ENCODE peak calls at places on chromosome 1, in ten cellular contexts. One of them, this sample, is unnamed.

GRCh38 chr1:59015708-59016107 is 231.9 kb upstream of the JUN start:
- DNase-seq in suprapubic skin: no peak
- DNase-seq in endothelial cell of umbilical vein: peak
- DNase-seq in H1: no peak
- DNase-seq in GM23338: no peak
- DNase-seq in stomach: no peak
- DNase-seq in transverse colon: no peak
- DNase-seq in K562: no peak
- DNase-seq in GM12878: no peak
- DNase-seq in prostate gland: peak
- DNase-seq in this sample: no peak

GRCh38 chr1:115184951-115185331 is 95.6 kb upstream of the TSPAN2 start:
- DNase-seq in suprapubic skin: no peak
- DNase-seq in endothelial cell of umbilical vein: no peak
- DNase-seq in GM12878: no peak
- DNase-seq in GM23338: no peak
- DNase-seq in transverse colon: no peak
- DNase-seq in prostate gland: no peak
- DNase-seq in H1: no peak
- DNase-seq in K562: no peak
- DNase-seq in stomach: no peak
- DNase-seq in this sample: no peak

GRCh38 chr1:186202174-186202843 is 172.7 kb downstream of the TPR start:
- DNase-seq in H1: no peak
- DNase-seq in prostate gland: no peak
- DNase-seq in suprapubic skin: peak
- DNase-seq in K562: no peak
- DNase-seq in endothelial cell of umbilical vein: no peak
- DNase-seq in stomach: no peak
- DNase-seq in GM12878: no peak
- DNase-seq in GM23338: no peak
- DNase-seq in transverse colon: no peak
- DNase-seq in this sample: peak

GRCh38 chr1:66182551-66183178 is 351.3 kb upstream of the SGIP1 start:
- DNase-seq in suprapubic skin: no peak
- DNase-seq in GM12878: no peak
- DNase-seq in H1: no peak
- DNase-seq in K562: no peak
- DNase-seq in prostate gland: no peak
- DNase-seq in endothelial cell of umbilical vein: no peak
- DNase-seq in stomach: no peak
- DNase-seq in GM23338: no peak
- DNase-seq in transverse colon: peak
- DNase-seq in this sample: peak

GRCh38 chr1:161175771-161176453 is 1.4 kb downstream of the B4GALT3 start:
- DNase-seq in GM12878: no peak
- DNase-seq in prostate gland: no peak
- DNase-seq in K562: no peak
- DNase-seq in stomach: no peak
- DNase-seq in transverse colon: no peak
- DNase-seq in GM23338: no peak
- DNase-seq in suprapubic skin: no peak
- DNase-seq in H1: no peak
- DNase-seq in endothelial cell of umbilical vein: no peak
- DNase-seq in this sample: no peak

GRCh38 chr1:172742599-172743500 is 83.9 kb downstream of the FASLG start:
- DNase-seq in K562: peak
- DNase-seq in stomach: no peak
- DNase-seq in GM12878: no peak
- DNase-seq in suprapubic skin: no peak
- DNase-seq in transverse colon: no peak
- DNase-seq in H1: no peak
- DNase-seq in prostate gland: no peak
- DNase-seq in GM23338: peak
- DNase-seq in endothelial cell of umbilical vein: peak
- DNase-seq in this sample: no peak

GRCh38 chr1:53337499-53337898 is 9.6 kb upstream of the LRP8 start:
- DNase-seq in suprapubic skin: no peak
- DNase-seq in prostate gland: no peak
- DNase-seq in H1: no peak
- DNase-seq in GM23338: no peak
- DNase-seq in transverse colon: no peak
- DNase-seq in endothelial cell of umbilical vein: no peak
- DNase-seq in K562: no peak
- DNase-seq in stomach: peak
- DNase-seq in GM12878: no peak
- DNase-seq in this sample: no peak

GRCh38 chr1:200075938-200076546 is 48.5 kb downstream of the NR5A2 start:
- DNase-seq in H1: no peak
- DNase-seq in stomach: no peak
- DNase-seq in K562: no peak
- DNase-seq in GM23338: peak
- DNase-seq in prostate gland: peak
- DNase-seq in suprapubic skin: no peak
- DNase-seq in GM12878: no peak
- DNase-seq in transverse colon: no peak
- DNase-seq in endothelial cell of umbilical vein: peak
- DNase-seq in this sample: no peak

GRCh38 chr1:64006276-64007051 is 197.0 kb upstream of the UBE2U start:
- DNase-seq in GM12878: no peak
- DNase-seq in K562: no peak
- DNase-seq in endothelial cell of umbilical vein: peak
- DNase-seq in H1: no peak
- DNase-seq in stomach: peak
- DNase-seq in prostate gland: peak
- DNase-seq in GM23338: no peak
- DNase-seq in suprapubic skin: no peak
- DNase-seq in transverse colon: no peak
- DNase-seq in this sample: no peak

GRCh38 chr1:56948403-56949023 is 17.3 kb downstream of the C8B start:
- DNase-seq in GM12878: no peak
- DNase-seq in prostate gland: no peak
- DNase-seq in suprapubic skin: no peak
- DNase-seq in stomach: no peak
- DNase-seq in transverse colon: no peak
- DNase-seq in endothelial cell of umbilical vein: no peak
- DNase-seq in K562: no peak
- DNase-seq in H1: no peak
- DNase-seq in GM23338: no peak
- DNase-seq in this sample: no peak

DNA sequence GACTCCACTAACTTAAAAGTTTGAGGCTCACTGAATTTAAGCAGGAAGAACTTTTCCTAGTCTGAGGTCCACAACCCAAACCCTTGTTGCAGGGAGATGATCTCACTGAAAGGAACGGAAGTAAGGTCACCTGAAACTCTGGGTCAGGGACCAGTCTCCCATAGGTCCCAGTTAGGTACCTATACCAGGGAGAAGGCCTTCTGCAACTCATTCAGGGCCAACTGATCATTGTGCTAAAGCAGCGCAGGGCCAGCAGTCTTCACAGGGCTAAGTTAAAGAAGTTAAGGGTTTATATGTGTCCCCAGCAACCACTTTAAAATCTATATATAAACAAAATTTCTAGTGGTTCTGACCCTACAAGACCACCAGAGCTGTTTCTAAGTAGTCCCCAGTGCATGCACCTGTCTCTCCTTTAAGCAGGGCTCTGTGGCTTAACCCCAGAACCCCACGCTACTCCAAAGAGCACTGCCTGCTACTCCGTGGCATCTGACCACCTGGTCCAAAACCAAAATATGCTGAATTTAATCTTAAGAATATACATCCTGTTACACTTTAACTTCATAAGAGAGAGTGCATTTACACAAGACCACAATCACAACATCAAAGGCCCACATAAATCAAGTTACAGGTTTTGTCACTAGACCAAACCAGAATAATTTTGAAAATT is 2.8 kb downstream of the SRSF10 start:
- DNase-seq in suprapubic skin: no peak
- DNase-seq in prostate gland: no peak
- DNase-seq in K562: no peak
- DNase-seq in H1: no peak
- DNase-seq in stomach: no peak
- DNase-seq in transverse colon: no peak
- DNase-seq in GM23338: no peak
- DNase-seq in endothelial cell of umbilical vein: no peak
- DNase-seq in GM12878: no peak
- DNase-seq in this sample: no peak
- TF ChIP-seq POLR2AphosphoS5 in suprapubic skin: no peak
- TF ChIP-seq POLR2AphosphoS5 in prostate gland: no peak
- TF ChIP-seq POLR2AphosphoS5 in K562: no peak
- TF ChIP-seq POLR2AphosphoS5 in H1: peak
- TF ChIP-seq POLR2AphosphoS5 in stomach: no peak
- TF ChIP-seq POLR2AphosphoS5 in transverse colon: no peak
- TF ChIP-seq POLR2AphosphoS5 in GM23338: no peak
- TF ChIP-seq POLR2AphosphoS5 in endothelial cell of umbilical vein: no peak
- TF ChIP-seq POLR2AphosphoS5 in GM12878: peak
- TF ChIP-seq POLR2AphosphoS5 in this sample: no peak

GRCh38 chr1:89563957-89564604 is 39.5 kb downstream of the LRRC8B start:
- DNase-seq in GM23338: no peak
- DNase-seq in endothelial cell of umbilical vein: peak
- DNase-seq in H1: no peak
- DNase-seq in prostate gland: no peak
- DNase-seq in transverse colon: no peak
- DNase-seq in GM12878: no peak
- DNase-seq in K562: no peak
- DNase-seq in suprapubic skin: no peak
- DNase-seq in stomach: no peak
- DNase-seq in this sample: no peak
- H3K27ac ChIP-seq in GM23338: no peak
- H3K27ac ChIP-seq in endothelial cell of umbilical vein: no peak
- H3K27ac ChIP-seq in H1: no peak
- H3K27ac ChIP-seq in prostate gland: no peak
- H3K27ac ChIP-seq in transverse colon: no peak
- H3K27ac ChIP-seq in GM12878: no peak
- H3K27ac ChIP-seq in K562: no peak
- H3K27ac ChIP-seq in suprapubic skin: no peak
- H3K27ac ChIP-seq in stomach: no peak
- H3K27ac ChIP-seq in this sample: no peak

GRCh38 chr1:25692560-25692959 is 76.0 kb downstream of the MAN1C1 start:
- DNase-seq in stomach: no peak
- DNase-seq in suprapubic skin: no peak
- DNase-seq in endothelial cell of umbilical vein: no peak
- DNase-seq in prostate gland: no peak
- DNase-seq in GM23338: peak
- DNase-seq in H1: peak
- DNase-seq in K562: peak
- DNase-seq in GM12878: no peak
- DNase-seq in transverse colon: no peak
- DNase-seq in this sample: no peak

GRCh38 chr1:25695066-25695990 is 78.7 kb downstream of the MAN1C1 start:
- DNase-seq in GM12878: no peak
- DNase-seq in prostate gland: peak
- DNase-seq in transverse colon: peak
- DNase-seq in stomach: peak
- DNase-seq in H1: no peak
- DNase-seq in endothelial cell of umbilical vein: peak
- DNase-seq in K562: peak
- DNase-seq in GM23338: peak
- DNase-seq in suprapubic skin: peak
- DNase-seq in this sample: peak

GRCh38 chr1:25694591-25695007 is 78.0 kb downstream of the MAN1C1 start:
- DNase-seq in suprapubic skin: no peak
- DNase-seq in H1: no peak
- DNase-seq in endothelial cell of umbilical vein: no peak
- DNase-seq in prostate gland: no peak
- DNase-seq in K562: no peak
- DNase-seq in GM12878: no peak
- DNase-seq in GM23338: peak
- DNase-seq in transverse colon: no peak
- DNase-seq in stomach: no peak
- DNase-seq in this sample: peak

GRCh38 chr1:25695991-25696330 is 79.4 kb downstream of the MAN1C1 start:
- DNase-seq in stomach: no peak
- DNase-seq in H1: no peak
- DNase-seq in K562: no peak
- DNase-seq in GM23338: no peak
- DNase-seq in transverse colon: no peak
- DNase-seq in endothelial cell of umbilical vein: peak
- DNase-seq in suprapubic skin: no peak
- DNase-seq in GM12878: no peak
- DNase-seq in prostate gland: no peak
- DNase-seq in this sample: peak

DNA sequence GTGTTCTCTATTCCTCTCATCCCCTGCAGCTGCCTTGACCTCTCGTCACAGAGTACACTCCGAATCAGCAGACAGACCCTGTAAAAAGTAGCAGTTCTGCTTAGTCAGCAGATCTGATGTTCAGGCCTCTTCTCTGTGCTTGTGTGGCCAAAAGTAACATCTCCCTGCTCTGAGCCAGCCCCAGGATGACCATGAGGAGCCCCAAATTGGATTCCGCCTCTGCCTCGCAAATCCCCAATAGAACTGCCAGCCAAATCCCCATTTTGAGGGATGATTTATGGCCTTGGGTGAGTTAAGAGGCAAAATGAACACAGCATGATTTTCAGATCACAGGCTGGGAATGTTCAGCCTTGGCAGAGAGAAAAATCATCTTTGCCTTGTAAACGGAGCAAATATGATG is 77.6 kb downstream of the MAN1C1 start:
- DNase-seq in transverse colon: peak
- DNase-seq in GM23338: no peak
- DNase-seq in GM12878: no peak
- DNase-seq in stomach: no peak
- DNase-seq in suprapubic skin: no peak
- DNase-seq in endothelial cell of umbilical vein: no peak
- DNase-seq in H1: no peak
- DNase-seq in prostate gland: no peak
- DNase-seq in K562: no peak
- DNase-seq in this sample: peak
- TF ChIP-seq POLR2AphosphoS5 in transverse colon: peak
- TF ChIP-seq POLR2AphosphoS5 in GM23338: no peak
- TF ChIP-seq POLR2AphosphoS5 in GM12878: no peak
- TF ChIP-seq POLR2AphosphoS5 in stomach: peak
- TF ChIP-seq POLR2AphosphoS5 in suprapubic skin: peak
- TF ChIP-seq POLR2AphosphoS5 in endothelial cell of umbilical vein: no peak
- TF ChIP-seq POLR2AphosphoS5 in H1: no peak
- TF ChIP-seq POLR2AphosphoS5 in prostate gland: peak
- TF ChIP-seq POLR2AphosphoS5 in K562: no peak
- TF ChIP-seq POLR2AphosphoS5 in this sample: peak

DNA sequence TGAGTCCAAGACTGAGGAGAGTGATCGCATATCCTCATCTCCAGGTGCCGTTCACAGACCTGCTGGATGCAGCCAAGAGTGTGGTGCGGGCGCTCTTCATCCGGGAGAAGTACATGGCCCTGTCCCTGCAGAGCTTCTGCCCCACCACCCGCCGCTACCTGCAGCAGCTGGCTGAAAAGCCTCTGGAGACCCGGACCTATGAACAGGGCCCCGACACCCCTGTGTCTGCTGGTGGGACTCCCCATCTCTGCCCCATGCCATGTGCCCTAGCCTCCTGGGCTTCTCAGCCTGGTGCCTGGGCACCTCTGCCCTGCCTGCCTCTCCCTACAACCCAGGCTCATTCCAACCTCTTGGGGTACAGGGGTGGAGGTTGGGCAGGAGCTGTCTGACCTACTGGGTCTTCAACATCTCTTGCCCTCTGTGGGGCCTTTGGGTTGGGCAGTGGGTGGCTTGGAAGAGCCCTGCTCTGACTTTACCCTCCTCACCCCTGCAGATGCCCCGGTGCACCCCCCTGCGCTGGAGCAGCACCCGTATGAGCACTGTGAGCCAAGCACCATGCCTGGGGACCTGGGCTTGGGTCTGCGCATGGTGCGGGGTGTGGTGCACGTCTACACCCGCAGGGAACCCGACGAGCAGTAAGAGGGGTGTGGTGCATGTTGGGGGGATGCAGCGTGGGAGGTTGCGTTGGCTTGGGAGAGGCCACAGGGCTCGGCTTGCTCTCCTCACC is 7.2 kb downstream of the AMPD2 start:
- DNase-seq in GM12878: no peak
- DNase-seq in endothelial cell of umbilical vein: no peak
- DNase-seq in GM23338: no peak
- DNase-seq in K562: no peak
- DNase-seq in H1: peak
- DNase-seq in transverse colon: no peak
- DNase-seq in suprapubic skin: no peak
- DNase-seq in prostate gland: no peak
- DNase-seq in stomach: no peak
- DNase-seq in this sample: no peak
- H3K27ac ChIP-seq in GM12878: no peak
- H3K27ac ChIP-seq in endothelial cell of umbilical vein: no peak
- H3K27ac ChIP-seq in GM23338: no peak
- H3K27ac ChIP-seq in K562: no peak
- H3K27ac ChIP-seq in H1: no peak
- H3K27ac ChIP-seq in transverse colon: no peak
- H3K27ac ChIP-seq in suprapubic skin: no peak
- H3K27ac ChIP-seq in prostate gland: no peak
- H3K27ac ChIP-seq in stomach: no peak
- H3K27ac ChIP-seq in this sample: no peak

This sample was measured in sigmoid colon.